ENCODE peak calls at places on chromosome 13, in nine cellular contexts. S is K562, O is H54, F is uterus, J is SK-N-MC, C is tibial nerve, Y is upper lobe of right lung, D is left cardiac atrium, P is AG09309. A is an unnamed sample.

GRCh38 chr13:58437436-58437835 is 805.9 kb downstream of the PCDH17 start:
- DNase-seq in S (no peak), O (no peak), F (no peak), J (no peak), C (no peak), Y (no peak), D (no peak), P (no peak), A (no peak)

GRCh38 chr13:42753697-42754096 is 27.7 kb upstream of the FAM216B start:
- DNase-seq in S (no peak), O (no peak), F (no peak), J (no peak), C (no peak), Y (no peak), D (no peak), P (no peak), A (no peak)

GRCh38 chr13:74761794-74762193 is 627.6 kb upstream of the KLF12 start:
- DNase-seq in S (no peak), O (no peak), F (no peak), J (no peak), C (no peak), Y (no peak), D (no peak), P (peak), A (peak)

GRCh38 chr13:110485604-110486003 is 75.9 kb downstream of the RAB20 start:
- DNase-seq in S (no peak), O (peak), F (no peak), J (no peak), C (no peak), Y (no peak), D (no peak), P (no peak), A (no peak)

GRCh38 chr13:62537593-62537992 is 1121.9 kb upstream of the PCDH20 start:
- DNase-seq in S (no peak), O (no peak), F (no peak), J (no peak), C (no peak), Y (no peak), D (no peak), P (no peak), A (no peak)

GRCh38 chr13:109422163-109422562 is 364.2 kb downstream of the IRS2 start:
- DNase-seq in S (no peak), O (no peak), F (no peak), J (no peak), C (no peak), Y (no peak), D (no peak), P (no peak), A (no peak)

GRCh38 chr13:51905787-51906186 is 44.0 kb downstream of the CCDC70 start:
- DNase-seq in S (no peak), O (no peak), F (no peak), J (no peak), C (no peak), Y (no peak), D (no peak), P (no peak), A (no peak)

GRCh38 chr13:49214917-49215376 is 5.2 kb upstream of the MLNR start:
- DNase-seq in S (no peak), O (no peak), F (no peak), J (no peak), C (no peak), Y (peak), D (peak), P (no peak), A (no peak)

GRCh38 chr13:39047560-39047959 is 9.3 kb downstream of the NHLRC3 start:
- DNase-seq in S (peak), O (no peak), F (no peak), J (no peak), C (no peak), Y (no peak), D (no peak), P (no peak), A (no peak)

GRCh38 chr13:109782823-109783411 is 3.5 kb downstream of the IRS2 start:
- DNase-seq in S (no peak), O (no peak), F (no peak), J (no peak), C (no peak), Y (no peak), D (no peak), P (no peak), A (no peak)

GRCh38 chr13:90640976-90641375 is 706.5 kb upstream of the MIR17HG start:
- DNase-seq in S (no peak), O (peak), F (no peak), J (peak), C (no peak), Y (no peak), D (no peak), P (no peak), A (no peak)

GRCh38 chr13:83272076-83272475 is 610.2 kb downstream of the SLITRK1 start:
- DNase-seq in S (no peak), O (no peak), F (no peak), J (no peak), C (no peak), Y (no peak), D (no peak), P (no peak), A (no peak)

GRCh38 chr13:36713842-36714241 is 40.0 kb downstream of the SERTM1 start:
- DNase-seq in S (no peak), O (no peak), F (no peak), J (no peak), C (no peak), Y (no peak), D (no peak), P (no peak), A (no peak)

GRCh38 chr13:42478531-42479156 is 95.3 kb upstream of the TNFSF11 start:
- DNase-seq in S (no peak), O (no peak), F (no peak), J (no peak), C (no peak), Y (no peak), D (no peak), P (no peak), A (no peak)

GRCh38 chr13:106348032-106348431 is 187.4 kb downstream of the EFNB2 start:
- DNase-seq in S (no peak), O (peak), F (no peak), J (no peak), C (no peak), Y (no peak), D (no peak), P (no peak), A (no peak)

GRCh38 chr13:45859682-45860081 is 8.1 kb upstream of the SIAH3 start:
- DNase-seq in S (no peak), O (no peak), F (no peak), J (no peak), C (no peak), Y (no peak), D (no peak), P (no peak), A (no peak)

GRCh38 chr13:52010890-52011689 is at the start of gene ATP7B:
- DNase-seq in S (peak), O (peak), F (no peak), J (no peak), C (no peak), Y (no peak), D (peak), P (no peak), A (no peak)

GRCh38 chr13:51959773-51960172 is 51.5 kb downstream of the ATP7B start:
- DNase-seq in S (peak), O (no peak), F (no peak), J (no peak), C (no peak), Y (no peak), D (no peak), P (no peak), A (no peak)

GRCh38 chr13:103236213-103236612 is 170.0 kb upstream of the SLC10A2 start:
- DNase-seq in S (no peak), O (no peak), F (no peak), J (no peak), C (no peak), Y (no peak), D (no peak), P (no peak), A (no peak)